ENCODE peak calls at places on chromosomes 13 and 19, in five cellular contexts. One of them, this sample, is unnamed.

GRCh38 chr13:113367771-113368170 is 3.8 kb upstream of the GRTP1 start:
- DNase-seq in K562: no peak
- DNase-seq in H9: no peak
- DNase-seq in PC-3: no peak
- DNase-seq in glutamatergic neuron: no peak
- DNase-seq in this sample: no peak

GRCh38 chr13:31046711-31047279 is 114.3 kb downstream of the TEX26 start:
- DNase-seq in H9: no peak
- DNase-seq in K562: no peak
- DNase-seq in glutamatergic neuron: peak
- DNase-seq in PC-3: no peak
- DNase-seq in this sample: no peak

GRCh38 chr19:56760842-56761241 is 79.7 kb downstream of the PEG3 start:
- DNase-seq in PC-3: no peak
- DNase-seq in H9: no peak
- DNase-seq in K562: no peak
- DNase-seq in glutamatergic neuron: no peak
- DNase-seq in this sample: no peak

GRCh38 chr19:3508771-3509535 is 2.8 kb downstream of the FZR1 start:
- DNase-seq in PC-3: peak
- DNase-seq in H9: no peak
- DNase-seq in K562: no peak
- DNase-seq in glutamatergic neuron: no peak
- DNase-seq in this sample: peak

GRCh38 chr19:42242071-42242511 is 311 bp downstream of the GSK3A start:
- DNase-seq in PC-3: no peak
- DNase-seq in H9: no peak
- DNase-seq in glutamatergic neuron: no peak
- DNase-seq in K562: no peak
- DNase-seq in this sample: peak

GRCh38 chr19:29724102-29724641 is 9.1 kb upstream of the C19orf12 start:
- DNase-seq in K562: peak
- DNase-seq in PC-3: no peak
- DNase-seq in H9: peak
- DNase-seq in glutamatergic neuron: peak
- DNase-seq in this sample: peak

GRCh38 chr13:99371956-99372355 is 64.8 kb upstream of the GPR183 start:
- DNase-seq in PC-3: no peak
- DNase-seq in glutamatergic neuron: no peak
- DNase-seq in K562: no peak
- DNase-seq in H9: no peak
- DNase-seq in this sample: peak

GRCh38 chr13:96025283-96025682 is 27.9 kb downstream of the UGGT2 start:
- DNase-seq in K562: no peak
- DNase-seq in glutamatergic neuron: no peak
- DNase-seq in H9: no peak
- DNase-seq in PC-3: peak
- DNase-seq in this sample: no peak

GRCh38 chr13:38979891-38980627 is 10.6 kb downstream of the STOML3 start:
- DNase-seq in PC-3: no peak
- DNase-seq in H9: no peak
- DNase-seq in glutamatergic neuron: peak
- DNase-seq in K562: no peak
- DNase-seq in this sample: no peak

GRCh38 chr13:102793583-102794355 is 5.0 kb downstream of the POGLUT2 start:
- DNase-seq in glutamatergic neuron: no peak
- DNase-seq in H9: peak
- DNase-seq in PC-3: no peak
- DNase-seq in K562: no peak
- DNase-seq in this sample: no peak

GRCh38 chr19:13946414-13946813 is 5.9 kb upstream of the DCAF15 start:
- DNase-seq in H9: no peak
- DNase-seq in PC-3: peak
- DNase-seq in K562: no peak
- DNase-seq in glutamatergic neuron: no peak
- DNase-seq in this sample: no peak

GRCh38 chr13:66689037-66689619 is 541.0 kb downstream of the PCDH9 start:
- DNase-seq in H9: no peak
- DNase-seq in glutamatergic neuron: no peak
- DNase-seq in K562: no peak
- DNase-seq in PC-3: no peak
- DNase-seq in this sample: no peak

GRCh38 chr13:55820817-55821216 is 1319.9 kb upstream of the PRR20A start:
- DNase-seq in K562: no peak
- DNase-seq in H9: no peak
- DNase-seq in glutamatergic neuron: no peak
- DNase-seq in PC-3: no peak
- DNase-seq in this sample: no peak

GRCh38 chr19:48806518-48806817 is 4.4 kb downstream of the BCAT2 start:
- DNase-seq in glutamatergic neuron: peak
- DNase-seq in PC-3: no peak
- DNase-seq in K562: peak
- DNase-seq in H9: peak
- DNase-seq in this sample: no peak

GRCh38 chr13:84834201-84834600 is 951.9 kb upstream of the SLITRK1 start:
- DNase-seq in glutamatergic neuron: no peak
- DNase-seq in H9: no peak
- DNase-seq in PC-3: no peak
- DNase-seq in K562: no peak
- DNase-seq in this sample: no peak

GRCh38 chr19:5880604-5881078 is 10.3 kb upstream of the FUT5 start:
- DNase-seq in K562: no peak
- DNase-seq in PC-3: no peak
- DNase-seq in H9: no peak
- DNase-seq in glutamatergic neuron: no peak
- DNase-seq in this sample: no peak

GRCh38 chr19:36807029-36807428 is 31.2 kb downstream of the ZNF790 start:
- DNase-seq in H9: no peak
- DNase-seq in K562: no peak
- DNase-seq in PC-3: no peak
- DNase-seq in glutamatergic neuron: no peak
- DNase-seq in this sample: no peak

GRCh38 chr19:16588089-16588823 is 16.0 kb upstream of the SLC35E1 start:
- DNase-seq in H9: peak
- DNase-seq in glutamatergic neuron: no peak
- DNase-seq in K562: peak
- DNase-seq in PC-3: no peak
- DNase-seq in this sample: peak

GRCh38 chr13:76035711-76036110 is 399.6 kb downstream of the LMO7 start:
- DNase-seq in H9: no peak
- DNase-seq in K562: no peak
- DNase-seq in PC-3: no peak
- DNase-seq in glutamatergic neuron: no peak
- DNase-seq in this sample: no peak

GRCh38 chr13:89923052-89923451 is 1424.4 kb upstream of the MIR17HG start:
- DNase-seq in K562: no peak
- DNase-seq in PC-3: peak
- DNase-seq in glutamatergic neuron: no peak
- DNase-seq in H9: no peak
- DNase-seq in this sample: no peak

GRCh38 chr13:50448535-50448981 is 394.9 kb downstream of the DLEU7 start:
- DNase-seq in glutamatergic neuron: no peak
- DNase-seq in H9: no peak
- DNase-seq in K562: no peak
- DNase-seq in PC-3: peak
- DNase-seq in this sample: no peak

GRCh38 chr19:57664269-57665127 is 4.2 kb upstream of the ZSCAN4 start:
- DNase-seq in H9: peak
- DNase-seq in K562: peak
- DNase-seq in glutamatergic neuron: peak
- DNase-seq in PC-3: peak
- DNase-seq in this sample: no peak

GRCh38 chr19:47419037-47419783 is at the start of gene MEIS3:
- DNase-seq in PC-3: no peak
- DNase-seq in K562: peak
- DNase-seq in H9: no peak
- DNase-seq in glutamatergic neuron: peak
- DNase-seq in this sample: no peak

GRCh38 chr13:28574617-28575142 is 79.8 kb upstream of the FLT1 start:
- DNase-seq in K562: peak
- DNase-seq in PC-3: peak
- DNase-seq in glutamatergic neuron: no peak
- DNase-seq in H9: no peak
- DNase-seq in this sample: peak

DNA sequence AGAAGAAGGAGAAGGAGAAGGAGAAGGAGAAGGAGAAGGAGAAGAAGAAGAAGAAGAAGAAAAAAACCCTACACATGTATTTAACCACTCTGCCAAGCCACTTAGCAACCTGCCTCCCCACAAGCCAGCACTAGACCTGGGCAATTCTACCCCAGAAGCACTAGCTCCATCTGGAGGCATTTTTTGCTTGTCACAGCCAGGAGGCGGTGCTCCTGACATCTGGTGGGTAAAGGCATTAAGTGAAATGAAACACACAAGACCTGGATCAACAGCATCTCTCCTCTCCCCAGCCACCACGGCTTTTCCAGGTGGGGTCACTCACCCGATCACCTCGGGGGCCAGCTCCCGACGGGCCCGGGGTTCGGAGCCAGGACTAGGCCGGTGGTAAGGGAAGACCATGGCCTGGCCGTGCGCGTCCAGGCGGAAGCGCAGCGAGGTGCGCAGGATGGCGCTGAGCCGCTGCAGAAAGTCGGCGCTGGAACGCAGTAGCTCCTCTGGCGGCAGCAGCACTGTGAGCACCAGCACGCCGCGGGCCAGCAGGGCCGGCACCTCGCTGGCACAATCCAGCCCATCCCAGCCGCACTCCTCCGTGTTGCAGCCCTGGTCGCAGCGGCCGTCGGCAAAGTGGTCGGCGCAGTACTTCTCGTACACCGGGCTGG is 26.9 kb downstream of the NOTCH3 start:
- DNase-seq in H9: no peak
- DNase-seq in PC-3: peak
- DNase-seq in glutamatergic neuron: no peak
- DNase-seq in K562: peak
- DNase-seq in this sample: peak
- TF ChIP-seq CTCF in H9: peak
- TF ChIP-seq CTCF in PC-3: peak
- TF ChIP-seq CTCF in glutamatergic neuron: no peak
- TF ChIP-seq CTCF in K562: peak
- TF ChIP-seq CTCF in this sample: no peak

GRCh38 chr13:46962286-46962941 is 65.6 kb upstream of the HTR2A start:
- DNase-seq in PC-3: peak
- DNase-seq in H9: no peak
- DNase-seq in K562: no peak
- DNase-seq in glutamatergic neuron: no peak
- DNase-seq in this sample: no peak
- TF ChIP-seq CTCF in PC-3: peak
- TF ChIP-seq CTCF in H9: peak
- TF ChIP-seq CTCF in K562: peak
- TF ChIP-seq CTCF in glutamatergic neuron: no peak
- TF ChIP-seq CTCF in this sample: no peak

DNA sequence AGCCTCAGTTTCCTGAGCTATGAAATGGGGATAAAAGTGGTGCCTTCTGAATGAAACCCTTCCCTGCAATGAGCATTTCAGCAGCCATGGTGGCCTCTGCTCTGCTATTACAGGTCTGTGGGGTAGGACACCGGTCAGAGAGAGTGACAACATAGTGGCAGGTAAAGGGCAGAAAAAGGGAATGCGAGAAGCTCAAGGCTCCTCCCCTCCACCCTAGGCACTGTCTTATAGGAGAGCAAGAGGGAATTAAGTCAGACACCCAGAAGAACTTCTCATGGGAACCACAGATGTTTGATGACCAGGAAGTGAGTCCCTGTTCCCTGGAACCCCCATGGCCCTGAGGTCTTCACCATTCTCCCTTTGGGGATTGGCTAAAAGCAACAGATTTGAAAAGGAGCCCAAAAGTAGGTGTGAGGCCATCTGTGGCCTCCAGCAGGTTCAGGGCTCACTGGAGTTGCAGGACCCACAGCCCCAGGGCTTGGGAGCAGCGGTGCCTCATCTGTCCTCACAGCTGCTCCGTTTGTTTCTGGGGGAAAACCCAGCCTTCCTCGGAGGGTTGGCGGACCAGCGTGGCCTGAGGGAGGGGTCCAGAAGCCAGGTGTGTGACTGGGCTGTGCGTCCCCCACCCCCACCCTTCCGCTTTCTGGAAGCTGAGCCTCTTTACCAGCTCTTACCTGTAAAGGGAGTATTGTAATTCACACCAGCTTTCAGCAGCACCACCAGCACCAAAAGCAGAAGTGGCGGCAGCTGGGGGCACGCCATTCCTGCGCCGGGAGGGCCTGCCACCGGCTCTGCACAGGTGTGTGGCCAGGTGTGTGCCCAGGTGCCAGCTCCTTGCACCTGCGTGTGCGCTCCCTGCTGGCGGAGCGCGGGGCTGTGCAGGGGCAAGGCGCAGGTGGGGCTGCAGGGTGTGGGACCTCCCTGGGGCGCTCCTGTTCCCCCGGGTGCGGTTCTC is 19.4 kb downstream of the IQCN start:
- DNase-seq in glutamatergic neuron: peak
- DNase-seq in H9: peak
- DNase-seq in K562: no peak
- DNase-seq in PC-3: peak
- DNase-seq in this sample: no peak
- TF ChIP-seq CTCF in glutamatergic neuron: no peak
- TF ChIP-seq CTCF in H9: peak
- TF ChIP-seq CTCF in K562: no peak
- TF ChIP-seq CTCF in PC-3: peak
- TF ChIP-seq CTCF in this sample: no peak

DNA sequence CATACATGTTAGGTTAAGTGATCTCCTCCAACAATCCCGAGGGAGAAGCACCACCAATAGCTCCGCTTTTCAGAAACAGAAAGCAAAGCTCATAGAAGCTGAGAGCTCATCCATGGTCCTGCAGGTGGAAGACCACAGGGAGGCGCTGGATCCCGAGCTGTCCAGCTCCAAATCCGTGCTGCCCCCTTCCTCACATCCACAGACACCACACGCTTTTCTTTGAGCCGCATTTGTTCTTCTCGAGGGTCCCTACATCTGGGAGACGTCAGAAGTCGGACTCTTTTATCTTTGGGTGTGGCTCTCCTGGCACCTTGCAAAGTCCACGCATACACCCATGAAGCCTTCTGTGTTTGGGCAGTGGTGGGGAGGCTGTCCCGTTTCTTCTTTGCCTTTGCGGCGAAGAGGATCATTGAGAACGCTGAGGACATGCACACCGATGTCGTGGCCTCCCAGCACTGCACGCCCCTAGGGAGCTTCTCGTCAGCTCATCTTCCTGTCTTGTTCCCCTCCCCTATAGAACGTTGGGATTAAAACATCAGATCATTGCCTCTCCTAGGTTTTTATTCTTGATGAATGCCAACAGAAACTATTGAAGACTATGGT is 184.8 kb downstream of the TEX29 start:
- DNase-seq in PC-3: peak
- DNase-seq in K562: peak
- DNase-seq in glutamatergic neuron: peak
- DNase-seq in H9: peak
- DNase-seq in this sample: peak
- TF ChIP-seq CTCF in PC-3: peak
- TF ChIP-seq CTCF in K562: peak
- TF ChIP-seq CTCF in glutamatergic neuron: peak
- TF ChIP-seq CTCF in H9: peak
- TF ChIP-seq CTCF in this sample: no peak

GRCh38 chr19:43316591-43317319 is 36.7 kb upstream of the CD177 start:
- DNase-seq in PC-3: peak
- DNase-seq in K562: peak
- DNase-seq in glutamatergic neuron: no peak
- DNase-seq in H9: peak
- DNase-seq in this sample: no peak
- TF ChIP-seq CTCF in PC-3: peak
- TF ChIP-seq CTCF in K562: peak
- TF ChIP-seq CTCF in glutamatergic neuron: no peak
- TF ChIP-seq CTCF in H9: peak
- TF ChIP-seq CTCF in this sample: no peak

GRCh38 chr19:38899447-38900219 is at the start of the genes NFKBIB and SIRT2:
- DNase-seq in H9: peak
- DNase-seq in K562: peak
- DNase-seq in glutamatergic neuron: peak
- DNase-seq in PC-3: peak
- DNase-seq in this sample: peak
- TF ChIP-seq CTCF in H9: no peak
- TF ChIP-seq CTCF in K562: no peak
- TF ChIP-seq CTCF in glutamatergic neuron: no peak
- TF ChIP-seq CTCF in PC-3: no peak
- TF ChIP-seq CTCF in this sample: no peak

This sample was measured in activated CD8-positive, alpha-beta T cell treated with anti-CD3 and anti-CD28 coated beads for 36 hours.